ENCODE peak calls at places on chromosomes 1 and 21, in five cellular contexts. B is lower lobe of right lung; X is posterior cingulate gyrus; Q is HTR-8/SVneo; F is activated T-helper 1 cell treated with anti-CD3 and anti-CD28 coated beads, Interleukin-12 subunit alpha, Interleukin-12 subunit beta, Interleukin-2, Interleukin-4 antibody, amounts not matched to agents 30 ng/mL and 10 ng/mL and 1 ng/mL, durations not matched to agents 14 hours and 24 hours and 36 hours. M is an unnamed sample.
A peak's percentile ranks its signal among the peaks of the same experiment; 100 is the strongest.

GRCh38 chr1:234214129-234214910 is 158.9 kb upstream of the COA6 start:
- DNase-seq in F (peak; percentile 34), B (peak; percentile 78), X (peak; percentile 68), Q (peak; percentile 39), M (no peak)

GRCh38 chr1:94246692-94247145 is 9.3 kb upstream of the ARHGAP29 start:
- DNase-seq in B (no peak), F (no peak), Q (no peak), X (no peak), M (peak; percentile 72)

GRCh38 chr1:30700528-30701265 is 22.7 kb downstream of the MATN1 start:
- DNase-seq in B (no peak), X (no peak), F (no peak), Q (peak; percentile 67), M (no peak)

GRCh38 chr1:43269627-43270375 is at the start of gene TMEM125:
- DNase-seq in F (no peak), Q (no peak), B (peak; percentile 90), X (no peak), M (peak; percentile 23)

GRCh38 chr1:114153051-114153620 is 533 bp downstream of the SYT6 start:
- DNase-seq in Q (no peak), X (no peak), F (no peak), B (peak; percentile 47), M (no peak)

GRCh38 chr1:223872308-223872878 is 26.6 kb upstream of the TP53BP2 start:
- DNase-seq in X (no peak), F (no peak), B (no peak), Q (no peak), M (no peak)

GRCh38 chr1:109989656-109990653 is 5.4 kb downstream of the AHCYL1 start:
- DNase-seq in B (no peak), Q (no peak), F (no peak), X (no peak), M (no peak)

GRCh38 chr1:211172657-211173056 is 38.7 kb upstream of the KCNH1 start:
- DNase-seq in Q (no peak), F (no peak), X (no peak), B (no peak), M (no peak)

GRCh38 chr1:236149696-236150228 is 7.4 kb downstream of the GPR137B start:
- DNase-seq in Q (no peak), F (no peak), B (no peak), X (no peak), M (no peak)

GRCh38 chr21:34812510-34813265 is 143.9 kb downstream of the CLIC6 start:
- DNase-seq in X (no peak), Q (peak; percentile 56), B (no peak), F (no peak), M (no peak)

GRCh38 chr21:31514598-31514997 is 144.9 kb upstream of the SOD1 start:
- DNase-seq in F (no peak), X (peak; percentile 79), Q (no peak), B (no peak), M (peak; percentile 10)

GRCh38 chr1:183514235-183514634 is 41.9 kb downstream of the SMG7 start:
- DNase-seq in X (no peak), B (no peak), Q (no peak), F (no peak), M (no peak)

GRCh38 chr1:245765241-245766000 is 610.6 kb downstream of the KIF26B start:
- DNase-seq in B (no peak), Q (no peak), X (no peak), F (no peak), M (no peak)

GRCh38 chr21:18049461-18049860 is 195.2 kb upstream of the CHODL start:
- DNase-seq in F (no peak), Q (no peak), X (no peak), B (no peak), M (no peak)

GRCh38 chr1:53511933-53512806 is 53.0 kb downstream of the DMRTB1 start:
- DNase-seq in F (no peak), X (no peak), B (no peak), Q (no peak), M (no peak)